ENCODE peak calls at places on chromosomes 3 and 15, in seven cellular contexts. C is mesenteric fat pad; D is effector memory CD8-positive, alpha-beta T cell; H is lower lobe of right lung; Z is ureter; B is AG10803; O is non-pigmented ciliary epithelial cell. P is an unnamed sample.

GRCh38 chr3:119177321-119177720 is 3.9 kb downstream of the UPK1B start:
- DNase-seq in C (no peak), D (no peak), H (no peak), Z (no peak), B (no peak), O (no peak), P (no peak)

GRCh38 chr3:40627095-40627494 is 102.3 kb downstream of the ZNF621 start:
- DNase-seq in C (no peak), D (no peak), H (no peak), Z (no peak), B (no peak), O (no peak), P (no peak)

GRCh38 chr3:172188511-172188910 is 149.1 kb downstream of the FNDC3B start:
- DNase-seq in C (no peak), D (no peak), H (no peak), Z (no peak), B (no peak), O (no peak), P (no peak)

GRCh38 chr3:50233176-50233575 is 2.8 kb upstream of the GNAI2 start:
- DNase-seq in C (no peak), D (no peak), H (no peak), Z (no peak), B (no peak), O (no peak), P (no peak)

GRCh38 chr3:122563717-122564025 is 429 bp downstream of the PARP9 start:
- DNase-seq in C (no peak), D (no peak), H (no peak), Z (no peak), B (peak; percentile 23), O (no peak), P (no peak)

GRCh38 chr3:123027292-123028232 is at the start of gene SEMA5B:
- DNase-seq in C (no peak), D (no peak), H (peak; percentile 46), Z (peak; percentile 45), B (no peak), O (no peak), P (no peak)

GRCh38 chr3:78855190-78855589 is 912.6 kb downstream of the ROBO1 start:
- DNase-seq in C (no peak), D (no peak), H (no peak), Z (no peak), B (no peak), O (no peak), P (no peak)

GRCh38 chr3:159783780-159784747 is 204.6 kb upstream of the IL12A start:
- DNase-seq in C (no peak), D (no peak), H (no peak), Z (no peak), B (no peak), O (no peak), P (no peak)

GRCh38 chr15:45714501-45715488 is 80.0 kb downstream of the SQOR start:
- DNase-seq in C (no peak), D (peak; percentile 8), H (peak; percentile 54), Z (peak; percentile 66), B (peak; percentile 54), O (peak; percentile 27), P (peak; percentile 30)

GRCh38 chr3:45343947-45344346 is 44.4 kb upstream of the LARS2 start:
- DNase-seq in C (no peak), D (no peak), H (no peak), Z (no peak), B (no peak), O (no peak), P (no peak)

P was measured in pulmonary artery endothelial cell.